ENCODE peak calls at places on chromosomes 7 and 10, in five cellular contexts. M is neural progenitor cell, U is fibroblast of lung, H is OCI-LY7, K is neural crest cell. T is an unnamed sample.

GRCh38 chr10:80168679-80169380 is 36.3 kb downstream of the PLAC9 start:
- DNase-seq in M (peak), U (no peak), H (peak), K (no peak), T (no peak)

GRCh38 chr7:31796375-31796774 is 109.4 kb downstream of the PPP1R17 start:
- DNase-seq in M (no peak), U (peak), H (no peak), K (no peak), T (no peak)

GRCh38 chr10:78433722-78434535 is 400.3 kb downstream of the RPS24 start:
- DNase-seq in M (peak), U (no peak), H (peak), K (no peak), T (no peak)

GRCh38 chr7:110539216-110539615 is 551.7 kb upstream of the LRRN3 start:
- DNase-seq in M (no peak), U (no peak), H (no peak), K (no peak), T (no peak)

GRCh38 chr7:111953611-111954010 is 252.6 kb downstream of the DOCK4 start:
- DNase-seq in M (peak), U (no peak), H (no peak), K (no peak), T (no peak)

GRCh38 chr7:43764807-43765491 is 6.5 kb downstream of the BLVRA start:
- DNase-seq in M (no peak), U (peak), H (no peak), K (no peak), T (no peak)

GRCh38 chr10:116960066-116960465 is 44.9 kb downstream of the SHTN1 start:
- DNase-seq in M (no peak), U (peak), H (no peak), K (no peak), T (no peak)

GRCh38 chr10:35632027-35632426 is 10.1 kb downstream of the FZD8 start:
- DNase-seq in M (no peak), U (no peak), H (no peak), K (no peak), T (no peak)

GRCh38 chr10:128152741-128153583 is 26.7 kb upstream of the MKI67 start:
- DNase-seq in M (peak), U (no peak), H (no peak), K (no peak), T (no peak)

GRCh38 chr10:32054087-32054486 is 2.1 kb downstream of the KIF5B start:
- DNase-seq in M (peak), U (peak), H (peak), K (no peak), T (no peak)

GRCh38 chr10:7458554-7458953 is 47.7 kb upstream of the SFMBT2 start:
- DNase-seq in M (no peak), U (peak), H (no peak), K (no peak), T (no peak)

GRCh38 chr7:91263359-91264082 is 712 bp upstream of the FZD1 start:
- DNase-seq in M (peak), U (no peak), H (no peak), K (peak), T (no peak)

GRCh38 chr10:4770766-4771553 is 55.0 kb upstream of the AKR1E2 start:
- DNase-seq in M (no peak), U (peak), H (no peak), K (no peak), T (no peak)

GRCh38 chr7:140909476-140910161 is 15.1 kb downstream of the BRAF start:
- DNase-seq in M (no peak), U (no peak), H (no peak), K (no peak), T (no peak)

GRCh38 chr10:290026-290725 is 154.9 kb downstream of the ZMYND11 start:
- DNase-seq in M (no peak), U (peak), H (no peak), K (no peak), T (no peak)

GRCh38 chr7:33760146-33760545 is 145.2 kb upstream of the BMPER start:
- DNase-seq in M (no peak), U (no peak), H (no peak), K (no peak), T (no peak)

GRCh38 chr7:5526190-5527037 is 102.8 kb upstream of the TNRC18 start:
- DNase-seq in M (peak), U (no peak), H (peak), K (no peak), T (no peak)

GRCh38 chr7:138837627-138838026 is 39.6 kb upstream of the ATP6V0A4 start:
- DNase-seq in M (no peak), U (no peak), H (no peak), K (no peak), T (no peak)

GRCh38 chr7:84490661-84491060 is 296.1 kb upstream of the SEMA3A start:
- DNase-seq in M (no peak), U (peak), H (no peak), K (no peak), T (no peak)

DNA sequence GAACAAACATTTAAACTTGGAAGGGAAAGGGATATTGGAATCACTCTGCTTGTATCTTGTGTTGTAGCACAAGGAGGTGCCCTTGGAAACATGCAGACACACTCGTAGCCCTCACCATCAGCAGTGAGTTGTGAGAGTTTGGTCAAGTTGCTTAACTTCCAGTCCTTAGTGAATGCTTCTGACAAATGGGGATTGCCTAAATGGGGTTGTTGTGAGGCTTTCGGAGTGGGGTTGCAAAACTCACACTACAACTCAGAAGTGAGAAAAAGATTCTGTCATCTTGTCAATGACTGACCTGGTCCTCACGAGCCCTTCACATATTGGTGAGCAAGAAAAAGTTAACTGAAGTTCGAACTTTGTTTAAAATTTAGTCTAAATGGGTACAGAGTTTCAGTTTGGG is 29.0 kb upstream of the GSDME start:
- DNase-seq in M (no peak), U (no peak), H (no peak), K (no peak), T (no peak)
- TF ChIP-seq CTCF in M (no peak), U (no peak), H (no peak), K (no peak), T (no peak)

DNA sequence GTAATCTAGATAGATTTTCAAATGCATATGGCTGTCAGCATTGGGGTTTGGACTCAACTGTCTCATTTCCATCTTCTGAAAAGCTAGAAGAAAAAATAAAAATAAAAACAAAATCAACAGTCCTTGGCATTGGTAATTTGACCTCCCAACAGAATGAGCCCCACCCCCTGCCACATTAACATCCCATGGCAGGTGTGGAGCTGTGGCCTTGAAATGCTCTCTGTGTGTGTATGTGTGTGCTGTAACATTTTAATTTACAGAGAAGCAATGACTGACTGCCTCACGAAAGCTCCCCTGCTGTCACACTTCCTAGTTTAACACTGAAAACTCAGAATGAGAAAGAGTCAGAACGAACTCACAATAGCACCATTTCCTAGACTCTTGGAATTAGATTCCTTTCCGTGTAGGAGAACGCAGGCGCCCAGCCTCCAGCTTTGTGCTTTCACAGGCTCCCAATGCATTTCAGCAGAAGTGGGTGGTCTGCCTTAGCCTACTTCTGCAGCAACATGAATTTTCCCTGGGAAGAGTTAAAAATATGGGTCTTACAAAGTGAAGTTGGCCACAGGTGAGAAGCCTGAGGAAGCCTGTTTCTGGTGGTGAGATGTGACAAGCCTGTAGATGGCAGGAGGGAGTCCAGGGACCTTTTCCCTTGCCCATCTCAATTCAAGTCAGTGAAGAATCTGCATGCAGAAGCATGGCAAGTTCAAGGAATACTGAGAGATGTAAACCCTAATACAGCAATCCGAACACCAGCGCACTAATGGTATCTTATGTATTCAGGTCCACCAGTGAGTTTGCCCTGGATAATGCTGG is 73.9 kb downstream of the RHOBTB1 start:
- DNase-seq in M (no peak), U (no peak), H (no peak), K (no peak), T (no peak)
- TF ChIP-seq CTCF in M (peak), U (no peak), H (peak), K (no peak), T (peak)

GRCh38 chr10:11322698-11323097 is 288.8 kb downstream of the USP6NL start:
- DNase-seq in M (no peak), U (no peak), H (no peak), K (no peak), T (no peak)

GRCh38 chr10:11317936-11318670 is 293.3 kb downstream of the USP6NL start:
- DNase-seq in M (no peak), U (no peak), H (no peak), K (no peak), T (no peak)

GRCh38 chr10:11319990-11320602 is 291.4 kb downstream of the USP6NL start:
- DNase-seq in M (no peak), U (no peak), H (no peak), K (no peak), T (no peak)

GRCh38 chr10:11320809-11321520 is 290.5 kb downstream of the USP6NL start:
- DNase-seq in M (no peak), U (no peak), H (no peak), K (no peak), T (no peak)

GRCh38 chr10:11318812-11319598 is 292.4 kb downstream of the USP6NL start:
- DNase-seq in M (peak), U (no peak), H (no peak), K (no peak), T (no peak)
- TF ChIP-seq CTCF in M (peak), U (no peak), H (no peak), K (peak), T (peak)

GRCh38 chr10:96752380-96752779 is 32.1 kb upstream of the PIK3AP1 start:
- DNase-seq in M (no peak), U (peak), H (no peak), K (no peak), T (no peak)
- TF ChIP-seq CTCF in M (no peak), U (no peak), H (no peak), K (no peak), T (no peak)

GRCh38 chr7:17994079-17994478 is 33.6 kb downstream of the PRPS1L1 start:
- DNase-seq in M (no peak), U (no peak), H (no peak), K (no peak), T (no peak)

GRCh38 chr7:17989546-17989945 is 38.1 kb downstream of the PRPS1L1 start:
- DNase-seq in M (no peak), U (peak), H (no peak), K (no peak), T (no peak)

GRCh38 chr7:17988858-17989257 is 38.8 kb downstream of the PRPS1L1 start:
- DNase-seq in M (no peak), U (no peak), H (no peak), K (no peak), T (no peak)

GRCh38 chr7:17990761-17991160 is 36.9 kb downstream of the PRPS1L1 start:
- DNase-seq in M (no peak), U (no peak), H (no peak), K (no peak), T (no peak)

GRCh38 chr7:17991866-17992648 is 35.6 kb downstream of the PRPS1L1 start:
- DNase-seq in M (peak), U (no peak), H (peak), K (no peak), T (no peak)
- TF ChIP-seq CTCF in M (peak), U (peak), H (peak), K (peak), T (peak)

GRCh38 chr7:11833431-11833830 is 1.4 kb upstream of the THSD7A start:
- DNase-seq in M (peak), U (peak), H (no peak), K (no peak), T (no peak)

GRCh38 chr7:11831727-11832495 is at the start of gene THSD7A:
- DNase-seq in M (peak), U (peak), H (no peak), K (peak), T (peak)

GRCh38 chr7:11830582-11831382 is 1.2 kb downstream of the THSD7A start:
- DNase-seq in M (no peak), U (peak), H (no peak), K (no peak), T (no peak)

GRCh38 chr7:11831383-11831726 is 643 bp downstream of the THSD7A start:
- DNase-seq in M (no peak), U (no peak), H (no peak), K (no peak), T (no peak)

DNA sequence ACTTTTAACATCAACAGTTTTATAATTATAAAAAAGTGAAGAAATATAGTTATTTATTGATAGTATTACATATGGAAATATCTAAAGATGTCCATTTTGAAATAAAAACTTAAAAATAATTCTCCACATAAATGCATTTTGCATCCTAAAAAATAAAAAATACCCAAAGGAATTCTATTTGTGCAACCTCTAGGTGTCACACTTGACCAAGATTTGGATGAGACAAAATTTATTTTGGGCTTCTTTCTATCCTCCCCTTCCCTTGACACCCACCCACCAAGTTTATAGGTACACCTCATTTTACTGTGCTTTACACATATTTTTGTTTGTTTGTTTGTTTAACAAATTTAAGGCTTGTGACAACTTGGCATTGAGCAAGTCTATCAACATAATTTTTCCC is 3.3 kb upstream of the THSD7A start:
- DNase-seq in M (no peak), U (no peak), H (no peak), K (no peak), T (no peak)
- TF ChIP-seq CTCF in M (peak), U (peak), H (peak), K (peak), T (peak)

DNA sequence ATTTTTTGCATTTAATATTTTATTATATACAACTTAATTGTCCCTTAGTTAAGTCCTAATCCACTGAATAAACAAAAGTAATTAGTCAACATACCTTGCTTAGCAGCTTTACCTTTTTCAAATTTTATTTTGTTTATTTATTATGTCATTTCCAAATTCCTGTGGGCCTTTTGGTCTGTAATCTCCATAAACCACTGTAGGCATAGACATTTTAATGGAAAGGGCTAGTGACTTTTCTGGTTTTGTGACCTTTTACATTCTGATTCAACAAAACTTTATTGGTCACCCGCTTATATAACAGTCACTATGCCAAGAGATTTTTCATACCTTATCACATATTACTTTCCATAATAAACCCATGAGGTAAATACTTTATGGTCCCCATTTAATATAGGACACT is 181.3 kb upstream of the PRPS1L1 start:
- DNase-seq in M (no peak), U (no peak), H (no peak), K (no peak), T (no peak)
- TF ChIP-seq CTCF in M (no peak), U (no peak), H (no peak), K (no peak), T (no peak)